ENCODE peak calls at places on chromosome 4, in four cellular contexts. K is esophagus mucosa, U is upper lobe of left lung, C is HCT116. I is an unnamed sample.

GRCh38 chr4:124060261-124060918 is 652.1 kb downstream of the ANKRD50 start:
- ATAC-seq in K (peak), U (peak), C (no peak), I (peak)

GRCh38 chr4:101439926-101440325 is 92.6 kb upstream of the PPP3CA start:
- ATAC-seq in C (no peak), K (no peak), U (no peak), I (no peak)

GRCh38 chr4:103303011-103303410 is 104.9 kb upstream of the CENPE start:
- ATAC-seq in K (no peak), U (no peak), C (no peak), I (no peak)

GRCh38 chr4:1002131-1002630 is 9.0 kb upstream of the SLC26A1 start:
- ATAC-seq in C (no peak), K (peak), U (no peak), I (no peak)

GRCh38 chr4:84317513-84317912 is 181.6 kb downstream of the NKX6-1 start:
- ATAC-seq in K (no peak), U (no peak), C (no peak), I (no peak)

GRCh38 chr4:23844961-23845360 is 44.9 kb downstream of the PPARGC1A start:
- ATAC-seq in K (no peak), U (no peak), C (no peak), I (no peak)

GRCh38 chr4:19402666-19403065 is 849.0 kb upstream of the SLIT2 start:
- ATAC-seq in C (no peak), U (no peak), K (no peak), I (no peak)

GRCh38 chr4:1403591-1404572 is 2.4 kb downstream of the NKX1-1 start:
- ATAC-seq in U (no peak), C (no peak), K (no peak), I (no peak)

GRCh38 chr4:174919886-174920423 is 1.8 kb downstream of the ADAM29 start:
- ATAC-seq in U (no peak), C (no peak), K (no peak), I (no peak)

GRCh38 chr4:153223935-153224334 is 19.7 kb downstream of the TRIM2 start:
- ATAC-seq in K (peak), U (peak), C (no peak), I (peak)

GRCh38 chr4:16790508-16790907 is 107.9 kb downstream of the LDB2 start:
- ATAC-seq in K (no peak), U (no peak), C (no peak), I (no peak)

GRCh38 chr4:3451956-3452355 is 10.2 kb downstream of the HGFAC start:
- ATAC-seq in K (peak), U (no peak), C (peak), I (peak)

GRCh38 chr4:11631416-11631815 is 202.7 kb upstream of the HS3ST1 start:
- ATAC-seq in C (no peak), K (peak), U (no peak), I (no peak)

GRCh38 chr4:151012836-151013235 is 2.2 kb downstream of the LRBA start:
- ATAC-seq in C (no peak), K (no peak), U (no peak), I (no peak)

GRCh38 chr4:23920716-23921446 is 31.0 kb upstream of the PPARGC1A start:
- ATAC-seq in U (no peak), C (no peak), K (peak), I (no peak)

GRCh38 chr4:64781737-64782326 is 372.6 kb upstream of the TECRL start:
- ATAC-seq in K (no peak), C (no peak), U (no peak), I (peak)

GRCh38 chr4:102694791-102695190 is 66.0 kb downstream of the MANBA start:
- ATAC-seq in C (no peak), U (no peak), K (no peak), I (no peak)

GRCh38 chr4:141571368-141571767 is 65.0 kb upstream of the IL15 start:
- ATAC-seq in C (no peak), K (no peak), U (no peak), I (peak)

GRCh38 chr4:158015241-158015640 is 157.6 kb downstream of the GASK1B start:
- ATAC-seq in K (no peak), C (no peak), U (no peak), I (peak)